ENCODE peak calls at places on chromosomes 7 and 10, in four cellular contexts. One of them, this sample, is unnamed.
A peak's percentile ranks its signal among the peaks of the same experiment; 100 is the strongest.

GRCh38 chr7:129882531-129882930 is 70.2 kb downstream of the UBE2H start:
- DNase-seq in NCI-H82: no peak
- DNase-seq in activated CD8-positive, alpha-beta memory T cell treated with anti-CD3 and anti-CD28 coated beads, Interleukin-2, amount 10 ng/mL, durations not matched to agents 7 days and 5 days: no peak
- DNase-seq in mucosa of descending colon: no peak
- DNase-seq in this sample: no peak

GRCh38 chr10:88974012-88974411 is 16.6 kb upstream of the FAS start:
- DNase-seq in NCI-H82: no peak
- DNase-seq in activated CD8-positive, alpha-beta memory T cell treated with anti-CD3 and anti-CD28 coated beads, Interleukin-2, amount 10 ng/mL, durations not matched to agents 7 days and 5 days: no peak
- DNase-seq in mucosa of descending colon: no peak
- DNase-seq in this sample: no peak

GRCh38 chr7:80127412-80128150 is 7.0 kb upstream of the GNAI1 start:
- DNase-seq in NCI-H82: no peak
- DNase-seq in activated CD8-positive, alpha-beta memory T cell treated with anti-CD3 and anti-CD28 coated beads, Interleukin-2, amount 10 ng/mL, durations not matched to agents 7 days and 5 days: no peak
- DNase-seq in mucosa of descending colon: no peak
- DNase-seq in this sample: no peak

GRCh38 chr7:105829681-105830322 is 46.6 kb downstream of the ATXN7L1 start:
- DNase-seq in NCI-H82: no peak
- DNase-seq in activated CD8-positive, alpha-beta memory T cell treated with anti-CD3 and anti-CD28 coated beads, Interleukin-2, amount 10 ng/mL, durations not matched to agents 7 days and 5 days: no peak
- DNase-seq in mucosa of descending colon: no peak
- DNase-seq in this sample: no peak

GRCh38 chr7:83697814-83698530 is 49.0 kb upstream of the SEMA3E start:
- DNase-seq in NCI-H82: no peak
- DNase-seq in activated CD8-positive, alpha-beta memory T cell treated with anti-CD3 and anti-CD28 coated beads, Interleukin-2, amount 10 ng/mL, durations not matched to agents 7 days and 5 days: no peak
- DNase-seq in mucosa of descending colon: no peak
- DNase-seq in this sample: no peak

GRCh38 chr10:24503627-24504320 is 219.9 kb downstream of the ARHGAP21 start:
- DNase-seq in NCI-H82: peak; percentile 75
- DNase-seq in activated CD8-positive, alpha-beta memory T cell treated with anti-CD3 and anti-CD28 coated beads, Interleukin-2, amount 10 ng/mL, durations not matched to agents 7 days and 5 days: peak; percentile 43
- DNase-seq in mucosa of descending colon: peak; percentile 48
- DNase-seq in this sample: no peak

GRCh38 chr7:157670490-157671357 is 333.9 kb downstream of the DNAJB6 start:
- DNase-seq in NCI-H82: no peak
- DNase-seq in activated CD8-positive, alpha-beta memory T cell treated with anti-CD3 and anti-CD28 coated beads, Interleukin-2, amount 10 ng/mL, durations not matched to agents 7 days and 5 days: no peak
- DNase-seq in mucosa of descending colon: peak; percentile 4
- DNase-seq in this sample: no peak

GRCh38 chr10:24374134-24374915 is 165.4 kb downstream of the KIAA1217 start:
- DNase-seq in NCI-H82: no peak
- DNase-seq in activated CD8-positive, alpha-beta memory T cell treated with anti-CD3 and anti-CD28 coated beads, Interleukin-2, amount 10 ng/mL, durations not matched to agents 7 days and 5 days: no peak
- DNase-seq in mucosa of descending colon: no peak
- DNase-seq in this sample: no peak

GRCh38 chr7:76142861-76143260 is 58.8 kb upstream of the SRRM3 start:
- DNase-seq in NCI-H82: no peak
- DNase-seq in activated CD8-positive, alpha-beta memory T cell treated with anti-CD3 and anti-CD28 coated beads, Interleukin-2, amount 10 ng/mL, durations not matched to agents 7 days and 5 days: no peak
- DNase-seq in mucosa of descending colon: no peak
- DNase-seq in this sample: peak; percentile 74

GRCh38 chr7:122407195-122407594 is 102.6 kb upstream of the FEZF1 start:
- DNase-seq in NCI-H82: no peak
- DNase-seq in activated CD8-positive, alpha-beta memory T cell treated with anti-CD3 and anti-CD28 coated beads, Interleukin-2, amount 10 ng/mL, durations not matched to agents 7 days and 5 days: no peak
- DNase-seq in mucosa of descending colon: no peak
- DNase-seq in this sample: no peak

GRCh38 chr10:89392974-89393373 is 551 bp downstream of the IFIT1 start:
- DNase-seq in NCI-H82: peak; percentile 16
- DNase-seq in activated CD8-positive, alpha-beta memory T cell treated with anti-CD3 and anti-CD28 coated beads, Interleukin-2, amount 10 ng/mL, durations not matched to agents 7 days and 5 days: peak; percentile 48
- DNase-seq in mucosa of descending colon: no peak
- DNase-seq in this sample: peak; percentile 82

GRCh38 chr7:117645456-117646181 is 165.8 kb downstream of the CFTR start:
- DNase-seq in NCI-H82: no peak
- DNase-seq in activated CD8-positive, alpha-beta memory T cell treated with anti-CD3 and anti-CD28 coated beads, Interleukin-2, amount 10 ng/mL, durations not matched to agents 7 days and 5 days: no peak
- DNase-seq in mucosa of descending colon: no peak
- DNase-seq in this sample: no peak

GRCh38 chr10:53314856-53315255 is 542.3 kb upstream of the MBL2 start:
- DNase-seq in NCI-H82: no peak
- DNase-seq in activated CD8-positive, alpha-beta memory T cell treated with anti-CD3 and anti-CD28 coated beads, Interleukin-2, amount 10 ng/mL, durations not matched to agents 7 days and 5 days: no peak
- DNase-seq in mucosa of descending colon: no peak
- DNase-seq in this sample: no peak

GRCh38 chr7:29854257-29854938 is 48.1 kb downstream of the WIPF3 start:
- DNase-seq in NCI-H82: no peak
- DNase-seq in activated CD8-positive, alpha-beta memory T cell treated with anti-CD3 and anti-CD28 coated beads, Interleukin-2, amount 10 ng/mL, durations not matched to agents 7 days and 5 days: no peak
- DNase-seq in mucosa of descending colon: no peak
- DNase-seq in this sample: no peak